ENCODE peak calls at places on chromosomes 13 and 19, in seven cellular contexts. W is colonic mucosa, X is left lung, P is thoracic aorta, R is right atrium auricular region, G is astrocyte of the spinal cord, E is PC-3. F is an unnamed sample.

GRCh38 chr13:49679244-49679643 is 12.0 kb downstream of the EBPL start:
- DNase-seq in G (peak), R (no peak), P (no peak), E (no peak), W (no peak), X (no peak), F (peak)

GRCh38 chr13:80946008-80946802 is 605.3 kb upstream of the SPRY2 start:
- DNase-seq in P (no peak), W (no peak), X (no peak), R (no peak), E (peak), G (no peak), F (no peak)

GRCh38 chr19:6099633-6100032 is 10.7 kb downstream of the RFX2 start:
- DNase-seq in G (no peak), W (no peak), X (no peak), P (no peak), E (no peak), R (no peak), F (no peak)

GRCh38 chr19:46206176-46206575 is 23.4 kb upstream of the IGFL1 start:
- DNase-seq in X (no peak), R (no peak), P (no peak), E (peak), W (no peak), G (no peak), F (no peak)

GRCh38 chr19:14442904-14443631 is 10.0 kb downstream of the PKN1 start:
- DNase-seq in X (peak), P (no peak), E (no peak), W (no peak), G (no peak), R (no peak), F (no peak)

GRCh38 chr19:31266731-31267130 is 82.5 kb downstream of the TSHZ3 start:
- DNase-seq in G (no peak), R (no peak), X (no peak), E (no peak), P (no peak), W (no peak), F (no peak)

GRCh38 chr19:55580628-55581144 is at the start of gene ZNF579:
- DNase-seq in W (peak), G (peak), R (peak), E (peak), P (peak), X (peak), F (peak)

GRCh38 chr19:3453840-3454239 is 26.5 kb downstream of the SMIM24 start:
- DNase-seq in G (no peak), P (no peak), R (no peak), X (no peak), W (no peak), E (no peak), F (no peak)

GRCh38 chr13:96020155-96020575 is 33.0 kb downstream of the UGGT2 start:
- DNase-seq in E (peak), G (peak), W (peak), R (no peak), X (no peak), P (no peak), F (peak)

GRCh38 chr13:109271991-109272454 is 514.4 kb downstream of the IRS2 start:
- DNase-seq in E (peak), P (no peak), G (peak), W (no peak), X (no peak), R (no peak), F (no peak)

GRCh38 chr13:99465454-99465853 is 35.8 kb upstream of the TM9SF2 start:
- DNase-seq in G (no peak), W (no peak), P (no peak), E (no peak), X (no peak), R (no peak), F (no peak)

GRCh38 chr13:39777527-39778061 is 122.1 kb downstream of the COG6 start:
- DNase-seq in W (no peak), E (peak), P (no peak), X (no peak), G (peak), R (no peak), F (peak)

GRCh38 chr19:3179739-3180293 is 1.2 kb downstream of the S1PR4 start:
- DNase-seq in R (no peak), X (peak), P (no peak), W (no peak), G (no peak), E (no peak), F (no peak)

GRCh38 chr19:7351861-7352260 is 3.1 kb downstream of the ARHGEF18 start:
- DNase-seq in R (no peak), W (no peak), P (no peak), E (no peak), G (no peak), X (no peak), F (no peak)

GRCh38 chr13:108212901-108213300 is 2.4 kb downstream of the LIG4 start:
- DNase-seq in P (no peak), R (no peak), E (no peak), G (no peak), X (no peak), W (no peak), F (no peak)

GRCh38 chr19:41927810-41928192 is 448 bp downstream of the ERFL start:
- DNase-seq in R (no peak), P (no peak), X (no peak), E (no peak), G (no peak), W (no peak), F (no peak)

GRCh38 chr13:28540612-28541011 is 45.7 kb upstream of the FLT1 start:
- DNase-seq in R (no peak), W (no peak), X (no peak), E (peak), G (no peak), P (no peak), F (peak)
- H3K4me3 ChIP-seq in R (no peak), W (no peak), X (no peak), E (no peak), G (no peak), P (no peak), F (no peak)

GRCh38 chr19:17103177-17103576 is 27.6 kb downstream of the MYO9B start:
- DNase-seq in G (peak), X (no peak), E (peak), P (no peak), R (no peak), W (no peak), F (peak)
- TF ChIP-seq CTCF in G (peak), X (peak), E (peak), P (peak), R (no peak), W (peak), F (peak)

GRCh38 chr19:40423938-40424337 is 1.9 kb downstream of the SERTAD1 start:
- DNase-seq in G (no peak), P (no peak), X (no peak), E (no peak), W (no peak), R (no peak), F (no peak)
- H3K4me3 ChIP-seq in G (peak), P (peak), X (peak), E (peak), W (peak), R (peak), F (peak)

GRCh38 chr13:90868321-90868920 is 479.1 kb upstream of the MIR17HG start:
- DNase-seq in W (peak), R (no peak), E (peak), X (no peak), P (no peak), G (peak), F (no peak)
- TF ChIP-seq CTCF in W (peak), R (peak), E (peak), X (peak), P (peak), G (peak), F (peak)

GRCh38 chr13:20703785-20704458 is 423 bp downstream of the IL17D start:
- DNase-seq in G (peak), P (no peak), W (peak), X (peak), E (peak), R (no peak), F (peak)
- H3K4me3 ChIP-seq in G (peak), P (peak), W (peak), X (peak), E (peak), R (peak), F (peak)